ENCODE peak calls at places on chromosome 14, in ten cellular contexts. T is DND-41; G is lung; H is prostate gland; P is psoas muscle; J is cardiac fibroblast; N is tibial nerve; I is CD8-positive, alpha-beta T cell; S is brain microvascular endothelial cell; M is left ventricle myocardium inferior. X is an unnamed sample.

GRCh38 chr14:76676539-76676938 is 84.7 kb upstream of the VASH1 start:
- DNase-seq in T (no peak), I (no peak), S (no peak), H (no peak), P (no peak), N (no peak), J (no peak), M (no peak), G (no peak), X (no peak)

GRCh38 chr14:90742252-90742651 is 74.0 kb downstream of the TTC7B start:
- DNase-seq in P (no peak), J (no peak), S (no peak), M (no peak), T (no peak), H (no peak), I (no peak), G (no peak), N (no peak), X (no peak)

GRCh38 chr14:101073598-101073965 is 170.1 kb upstream of the RTL1 start:
- DNase-seq in H (no peak), J (no peak), N (no peak), G (peak; percentile 4), P (no peak), T (peak; percentile 2), S (no peak), M (no peak), I (peak; percentile 5), X (no peak)

GRCh38 chr14:51293149-51293925 is 53.3 kb downstream of the TMX1 start:
- DNase-seq in J (peak; percentile 41), P (peak; percentile 51), G (no peak), N (peak; percentile 20), H (no peak), I (no peak), T (no peak), M (peak; percentile 61), S (peak; percentile 33), X (no peak)

GRCh38 chr14:73491256-73491976 is 683 bp downstream of the RIOX1 start:
- DNase-seq in P (peak; percentile 64), S (peak; percentile 48), M (peak; percentile 55), J (peak; percentile 61), I (peak; percentile 66), T (peak; percentile 66), N (peak; percentile 32), G (peak; percentile 66), H (peak; percentile 48), X (no peak)

GRCh38 chr14:101469382-101470251 is 91.7 kb upstream of the DIO3 start:
- DNase-seq in N (no peak), J (no peak), I (no peak), T (no peak), P (no peak), M (no peak), G (no peak), S (no peak), H (no peak), X (no peak)

GRCh38 chr14:75628816-75629215 is 31.9 kb downstream of the ERG28 start:
- DNase-seq in P (no peak), N (no peak), J (no peak), H (no peak), I (no peak), G (no peak), T (no peak), M (no peak), S (no peak), X (no peak)

GRCh38 chr14:70052990-70053389 is 135.8 kb downstream of the SLC8A3 start:
- DNase-seq in N (no peak), I (peak; percentile 12), H (no peak), M (no peak), S (peak; percentile 23), T (peak; percentile 56), G (no peak), J (peak; percentile 36), P (no peak), X (peak; percentile 41)

GRCh38 chr14:92675421-92675820 is 73.0 kb downstream of the LGMN start:
- DNase-seq in G (no peak), P (no peak), S (no peak), M (no peak), T (no peak), H (no peak), N (no peak), J (no peak), I (no peak), X (no peak)
- H3K4me3 ChIP-seq in G (no peak overlapping the region), P (no peak overlapping the region), S (no peak overlapping the region), M (no peak overlapping the region), T (no peak overlapping the region), H (no peak overlapping the region), N (no peak overlapping the region), J (no peak overlapping the region), I (no peak overlapping the region), X (no peak overlapping the region)

GRCh38 chr14:105180598-105181528 is at the start of gene NUDT14:
- DNase-seq in P (peak; percentile 69), S (peak; percentile 26), H (peak; percentile 85), N (peak; percentile 33), G (peak; percentile 86), M (peak; percentile 66), T (peak; percentile 24), J (peak; percentile 54), I (peak; percentile 82), X (no peak)

GRCh38 chr14:105182296-105183020 is 1.3 kb upstream of the NUDT14 start:
- DNase-seq in T (no peak), G (no peak), S (no peak), I (no peak), M (no peak), P (no peak), H (no peak), N (no peak), J (no peak), X (no peak)

GRCh38 chr14:105184461-105184860 is 3.3 kb upstream of the NUDT14 start:
- DNase-seq in S (no peak), J (no peak), H (no peak), T (no peak), N (no peak), G (no peak), M (no peak), I (no peak), P (no peak), X (no peak)

GRCh38 chr14:105179191-105179590 is 1.9 kb downstream of the NUDT14 start:
- DNase-seq in I (no peak), J (no peak), G (no peak), M (no peak), S (no peak), P (no peak), N (no peak), H (no peak), T (no peak), X (no peak)

DNA sequence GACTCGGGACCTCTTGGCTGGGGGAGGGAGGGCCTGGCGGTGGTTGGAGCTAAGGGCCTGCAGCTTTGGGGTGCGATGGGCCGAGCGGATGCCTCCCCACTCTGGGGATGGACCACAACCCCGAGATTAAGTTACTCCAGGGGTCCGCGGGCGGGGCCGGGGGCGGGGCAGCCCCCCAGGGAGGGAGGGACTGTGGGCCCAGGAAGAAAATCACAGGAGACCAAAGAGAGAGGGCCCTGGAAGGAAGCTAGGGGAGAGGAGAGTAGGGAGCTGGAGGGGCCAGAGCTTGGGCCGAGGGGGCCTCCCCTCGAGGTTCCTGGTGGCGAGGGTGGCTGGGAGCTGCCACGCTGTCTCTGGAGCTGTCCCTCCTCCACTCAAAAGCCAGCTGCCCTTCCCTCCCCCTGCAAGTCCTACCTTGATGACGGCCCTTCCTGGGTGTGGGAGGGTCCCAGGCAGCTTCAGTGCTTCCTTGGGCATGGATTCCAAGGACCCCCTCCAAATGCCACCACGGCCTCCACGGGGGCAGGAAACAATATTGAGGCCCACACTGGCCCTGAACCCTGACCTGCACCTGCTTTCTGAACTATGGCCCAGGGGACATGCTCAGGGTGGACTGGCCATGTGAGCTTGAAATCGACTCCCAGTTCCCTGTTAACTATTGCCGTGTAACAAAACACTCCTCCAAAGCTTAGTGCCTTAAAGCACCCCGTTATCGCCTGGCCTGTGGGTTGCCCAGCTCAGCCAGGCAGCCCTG is 607 bp upstream of the NUDT14 start:
- DNase-seq in P (no peak), J (no peak), G (no peak), N (no peak), M (no peak), S (no peak), H (no peak), I (no peak), T (no peak), X (no peak)
- H3K4me3 ChIP-seq in P (peak overlapping the region; percentile 69), J (no peak overlapping the region), G (no peak overlapping the region), N (peak overlapping the region; percentile 29), M (peak overlapping the region; percentile 68), S (no peak overlapping the region), H (peak overlapping the region; percentile 61), I (no peak overlapping the region), T (no peak overlapping the region), X (peak overlapping the region; percentile 13)

GRCh38 chr14:60328588-60328987 is 79.6 kb downstream of the PPM1A start:
- DNase-seq in P (no peak), N (no peak), G (no peak), M (no peak), I (no peak), T (no peak), J (no peak), S (no peak), H (no peak), X (no peak)

GRCh38 chr14:60327447-60328331 is 78.7 kb downstream of the PPM1A start:
- DNase-seq in T (no peak), G (no peak), J (peak; percentile 16), H (peak; percentile 7), M (peak; percentile 19), S (peak; percentile 17), N (no peak), I (peak; percentile 34), P (peak; percentile 50), X (peak; percentile 78)

GRCh38 chr14:60332869-60333268 is 83.8 kb downstream of the PPM1A start:
- DNase-seq in N (no peak), T (peak; percentile 12), M (no peak), I (no peak), S (no peak), J (no peak), G (no peak), H (no peak), P (no peak), X (peak; percentile 87)

GRCh38 chr14:60331201-60332045 is 82.4 kb downstream of the PPM1A start:
- DNase-seq in H (peak; percentile 26), J (peak; percentile 53), T (peak; percentile 75), P (peak; percentile 50), I (peak; percentile 80), G (peak; percentile 73), S (peak; percentile 51), M (peak; percentile 35), N (peak; percentile 64), X (peak; percentile 97)

DNA sequence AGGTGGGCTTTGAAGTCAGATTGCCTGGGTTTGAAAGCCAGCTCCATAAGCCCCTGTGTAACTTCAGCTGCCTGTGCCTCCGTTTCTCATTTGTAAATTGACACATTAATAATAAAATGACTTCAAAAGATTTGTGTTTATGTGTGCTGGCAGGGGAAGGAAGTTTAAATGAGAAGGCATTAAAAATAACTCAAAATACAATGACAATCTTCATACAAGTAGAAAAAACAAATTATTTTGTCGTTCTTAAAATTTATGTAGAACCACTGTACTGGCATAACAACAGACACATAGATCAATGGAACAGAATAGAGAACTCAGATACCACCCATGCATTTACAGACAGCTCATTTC is 83.0 kb downstream of the PPM1A start:
- DNase-seq in S (no peak), G (no peak), M (no peak), P (no peak), H (no peak), J (no peak), I (no peak), T (no peak), N (no peak), X (no peak)
- H3K4me3 ChIP-seq in S (no peak overlapping the region), G (no peak overlapping the region), M (peak overlapping the region; percentile 63), P (peak overlapping the region; percentile 56), H (no peak overlapping the region), J (peak overlapping the region; percentile 39), I (no peak overlapping the region), T (no peak overlapping the region), N (peak overlapping the region; percentile 8), X (peak overlapping the region; percentile 50)

DNA sequence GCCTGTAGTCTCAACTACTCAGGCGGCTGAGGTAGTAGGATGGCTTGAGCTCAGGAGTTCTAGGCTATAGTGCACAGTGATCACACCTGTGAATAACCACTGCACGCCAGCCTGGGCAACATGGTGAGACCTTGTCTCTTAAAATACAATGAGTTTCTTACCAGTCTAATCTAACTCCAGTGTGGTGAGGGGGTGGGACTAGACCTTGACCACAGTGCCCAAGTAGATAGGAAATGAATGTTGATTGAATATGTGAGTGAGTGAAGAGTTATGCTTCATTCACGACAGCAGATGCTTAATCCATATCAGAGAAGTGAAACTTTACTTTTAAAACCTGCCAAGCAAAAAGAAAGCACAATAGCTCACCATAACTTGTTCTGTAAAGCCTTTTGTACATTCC is 11.2 kb upstream of the AK7 start:
- DNase-seq in P (no peak), G (no peak), S (no peak), N (no peak), I (no peak), M (no peak), J (no peak), T (no peak), H (no peak), X (no peak)
- H3K4me3 ChIP-seq in P (no peak overlapping the region), G (no peak overlapping the region), S (no peak overlapping the region), N (no peak overlapping the region), I (no peak overlapping the region), M (no peak overlapping the region), J (no peak overlapping the region), T (no peak overlapping the region), H (no peak overlapping the region), X (no peak overlapping the region)

X was measured in Jurkat, Clone E6-1.